ENCODE peak calls at places on chromosome 7, in four cellular contexts. S, Q, W and Z are unnamed samples.
A peak's percentile ranks its signal among the peaks of the same experiment; 100 is the strongest.

GRCh38 chr7:4692055-4692454 is 10.0 kb downstream of the FOXK1 start:
- DNase-seq in S (no peak), Q (no peak), W (no peak), Z (no peak)

GRCh38 chr7:874036-874749 is 2.2 kb upstream of the GET4 start:
- DNase-seq in S (no peak), Q (no peak), W (no peak), Z (no peak)

GRCh38 chr7:142817506-142817905 is 37.4 kb upstream of the EPHB6 start:
- DNase-seq in S (no peak), Q (no peak), W (no peak), Z (no peak)

GRCh38 chr7:2948794-2949193 is 94.9 kb downstream of the CARD11 start:
- DNase-seq in S (no peak), Q (no peak), W (no peak), Z (no peak)

GRCh38 chr7:90224204-90224603 is 12.7 kb downstream of the STEAP2 start:
- DNase-seq in S (no peak), Q (no peak), W (no peak), Z (no peak)

GRCh38 chr7:22563621-22564241 is 63.7 kb upstream of the STEAP1B start:
- DNase-seq in S (no peak), Q (no peak), W (no peak), Z (no peak)

GRCh38 chr7:23184709-23185354 is 3.0 kb downstream of the NUP42 start:
- DNase-seq in S (peak; percentile 38), Q (peak; percentile 28), W (peak; percentile 27), Z (no peak)

GRCh38 chr7:77426521-77427051 is 10.4 kb upstream of the GSAP start:
- DNase-seq in S (no peak), Q (no peak), W (peak; percentile 26), Z (no peak)

GRCh38 chr7:78368781-78369180 is 570.2 kb downstream of the PHTF2 start:
- DNase-seq in S (no peak), Q (no peak), W (no peak), Z (no peak)

GRCh38 chr7:155796381-155797261 is 15.6 kb downstream of the SHH start:
- DNase-seq in S (peak; percentile 25), Q (peak; percentile 60), W (peak; percentile 79), Z (peak; percentile 70)

GRCh38 chr7:1995426-1995825 is 237.3 kb downstream of the MAD1L1 start:
- DNase-seq in S (no peak), Q (no peak), W (no peak), Z (no peak)

GRCh38 chr7:158863611-158864506 is 7.5 kb downstream of the DYNC2I1 start:
- DNase-seq in S (peak; percentile 50), Q (peak; percentile 63), W (peak; percentile 80), Z (peak; percentile 86)

GRCh38 chr7:38318803-38319416 is 45.5 kb upstream of the TARP start:
- DNase-seq in S (no peak), Q (peak; percentile 70), W (peak; percentile 79), Z (no peak)

GRCh38 chr7:115721293-115721920 is 309.2 kb downstream of the TFEC start:
- DNase-seq in S (no peak), Q (no peak), W (no peak), Z (no peak)

GRCh38 chr7:100483101-100483727 is 513 bp upstream of the NYAP1 start:
- DNase-seq in S (no peak), Q (peak; percentile 37), W (peak; percentile 85), Z (no peak)